ENCODE peak calls at places on chromosomes 1 and 21, in ten cellular contexts. M is ascending aorta; U is stimulated activated CD8-positive, alpha-beta memory T cell treated with anti-CD3 and anti-CD28 coated beads, Interleukin-7, amount 100 ng/mL, for 1 hour; D is activated T-cell treated with anti-CD3 and anti-CD28 coated beads for 24 hours; A is activated CD8-positive, alpha-beta memory T cell treated with anti-CD3 and anti-CD28 coated beads for 48 hours; L is left cardiac atrium; G is fibroblast of the aortic adventitia; S is GM04503; X is D341Med; P is Calu3. I is an unnamed sample.

GRCh38 chr1:14740466-14740865 is 142.0 kb downstream of the KAZN start:
- DNase-seq in S (no peak), D (no peak), G (no peak), U (no peak), P (no peak), L (no peak), A (no peak), M (no peak), X (no peak), I (no peak)

GRCh38 chr1:196063952-196064351 is 544.3 kb downstream of the KCNT2 start:
- DNase-seq in G (no peak), X (no peak), L (no peak), A (no peak), S (no peak), D (no peak), U (no peak), M (no peak), P (no peak), I (no peak)

GRCh38 chr21:42063206-42063577 is 7.9 kb upstream of the UMODL1 start:
- DNase-seq in A (no peak), S (no peak), U (no peak), G (no peak), X (no peak), P (peak; percentile 28), M (no peak), D (no peak), L (no peak), I (peak; percentile 24)

GRCh38 chr1:234578735-234579134 is 31.2 kb downstream of the IRF2BP2 start:
- DNase-seq in U (no peak), D (no peak), A (no peak), P (no peak), X (no peak), S (no peak), L (no peak), M (peak; percentile 16), G (no peak), I (no peak)

GRCh38 chr1:246800800-246801199 is 76.6 kb downstream of the SCCPDH start:
- DNase-seq in M (no peak), S (no peak), X (no peak), G (no peak), A (no peak), D (no peak), U (no peak), P (no peak), L (no peak), I (no peak)

GRCh38 chr21:45110873-45111624 is 36.7 kb downstream of the ADARB1 start:
- DNase-seq in U (no peak), S (no peak), X (no peak), P (no peak), G (no peak), M (no peak), D (no peak), L (no peak), A (no peak), I (no peak)

GRCh38 chr1:68525781-68526180 is 28.9 kb upstream of the DEPDC1 start:
- DNase-seq in X (no peak), G (no peak), L (no peak), P (no peak), A (no peak), D (no peak), M (no peak), S (no peak), U (no peak), I (no peak)

GRCh38 chr1:68111804-68112436 is 61.5 kb upstream of the DIRAS3 start:
- DNase-seq in G (peak; percentile 96), S (peak; percentile 74), A (no peak), P (peak; percentile 59), U (no peak), M (peak; percentile 76), X (peak; percentile 70), D (no peak), L (peak; percentile 52), I (peak; percentile 78)

GRCh38 chr1:182357177-182357576 is 34.4 kb downstream of the GLUL start:
- DNase-seq in A (no peak), S (no peak), P (no peak), X (no peak), D (no peak), M (no peak), U (no peak), G (no peak), L (no peak), I (peak; percentile 38)

GRCh38 chr1:83060216-83060615 is 938.7 kb downstream of the TTLL7 start:
- DNase-seq in G (peak; percentile 13), L (no peak), U (no peak), X (no peak), A (no peak), M (no peak), D (no peak), S (no peak), P (peak; percentile 65), I (peak; percentile 27)

GRCh38 chr1:68384321-68384813 is 65.4 kb downstream of the RPE65 start:
- DNase-seq in U (no peak), X (no peak), A (no peak), G (peak; percentile 98), D (no peak), S (peak; percentile 100), P (peak; percentile 67), L (no peak), M (peak; percentile 74), I (no peak)

GRCh38 chr1:22056921-22057320 is 4.4 kb downstream of the CDC42 start:
- DNase-seq in M (peak; percentile 35), D (no peak), A (no peak), P (no peak), X (no peak), S (no peak), L (no peak), U (no peak), G (no peak), I (no peak)

GRCh38 chr1:1399870-1400575 is 888 bp upstream of the CCNL2 start:
- DNase-seq in G (peak; percentile 34), U (no peak), A (no peak), X (peak; percentile 31), D (peak; percentile 16), P (no peak), L (no peak), S (no peak), M (no peak), I (peak; percentile 75)

GRCh38 chr1:236727521-236727920 is 41.2 kb downstream of the ACTN2 start:
- DNase-seq in S (no peak), X (no peak), M (no peak), G (no peak), U (no peak), D (no peak), A (no peak), L (no peak), P (no peak), I (no peak)

GRCh38 chr1:228308628-228309547 is 97.7 kb downstream of the TRIM11 start:
- DNase-seq in X (no peak), L (no peak), U (no peak), D (no peak), P (no peak), A (no peak), G (no peak), M (no peak), S (no peak), I (peak; percentile 19)

GRCh38 chr21:35294231-35294898 is 245.3 kb upstream of the RUNX1 start:
- DNase-seq in G (peak; percentile 53), L (no peak), X (no peak), A (no peak), S (no peak), U (no peak), M (no peak), D (no peak), P (peak; percentile 69), I (no peak)

GRCh38 chr1:178973671-178974091 is 52.0 kb upstream of the FAM20B start:
- DNase-seq in U (no peak), P (no peak), S (no peak), L (no peak), A (no peak), X (no peak), M (no peak), G (no peak), D (no peak), I (no peak)

GRCh38 chr1:36170643-36171412 is 14.9 kb downstream of the MAP7D1 start:
- DNase-seq in L (no peak), U (no peak), G (no peak), D (no peak), X (no peak), M (no peak), A (no peak), S (no peak), P (no peak), I (no peak)

GRCh38 chr1:1337793-1338147 is 6.7 kb downstream of the TAS1R3 start:
- DNase-seq in X (peak; percentile 78), G (no peak), S (no peak), A (no peak), U (no peak), L (no peak), P (no peak), M (no peak), D (peak; percentile 28), I (peak; percentile 67)

GRCh38 chr1:68229927-68230812 is 2.2 kb downstream of the WLS start:
- DNase-seq in G (peak; percentile 59), L (no peak), X (no peak), D (no peak), S (no peak), P (peak; percentile 7), A (no peak), M (no peak), U (no peak), I (peak; percentile 80)

GRCh38 chr1:184299796-184300195 is 87.0 kb upstream of the C1orf21 start:
- DNase-seq in U (no peak), G (no peak), P (no peak), L (no peak), S (no peak), A (no peak), X (no peak), M (no peak), D (no peak), I (peak; percentile 35)

GRCh38 chr1:54694771-54695170 is 20.9 kb upstream of the TTC4 start:
- DNase-seq in U (no peak), A (no peak), M (no peak), P (no peak), D (no peak), G (no peak), X (no peak), S (no peak), L (no peak), I (no peak)

GRCh38 chr21:26068776-26069175 is 101.8 kb downstream of the APP start:
- DNase-seq in X (no peak), U (no peak), L (no peak), P (no peak), M (no peak), S (no peak), G (no peak), A (no peak), D (no peak), I (no peak)

GRCh38 chr1:53902235-53902920 is 8.4 kb downstream of the DIO1 start:
- DNase-seq in P (no peak), S (no peak), D (no peak), U (no peak), X (no peak), M (no peak), G (no peak), A (no peak), L (no peak), I (no peak)

GRCh38 chr1:205537386-205538018 is 33.0 kb downstream of the CDK18 start:
- DNase-seq in D (no peak), L (no peak), A (no peak), P (no peak), X (no peak), U (no peak), G (peak; percentile 53), M (peak; percentile 44), S (peak; percentile 22), I (no peak)

GRCh38 chr1:77942400-77943140 is 36.3 kb downstream of the FUBP1 start:
- DNase-seq in X (no peak), S (no peak), D (no peak), A (no peak), L (no peak), G (no peak), M (no peak), P (no peak), U (no peak), I (no peak)

GRCh38 chr1:89822109-89822962 is 1.5 kb downstream of the LRRC8D start:
- DNase-seq in P (no peak), D (no peak), M (no peak), G (no peak), L (no peak), S (no peak), A (no peak), U (no peak), X (peak; percentile 43), I (peak; percentile 25)

GRCh38 chr1:1298861-1299685 is 8.7 kb downstream of the ACAP3 start:
- DNase-seq in D (no peak), A (no peak), M (no peak), U (no peak), L (no peak), X (peak; percentile 73), P (no peak), S (no peak), G (no peak), I (peak; percentile 97)